ENCODE peak calls at places on chromosome 1, in seven cellular contexts. F is fibroblast of lung, P is heart right ventricle, G is PC-3, X is hepatocyte, L is esophagus squamous epithelium, Y is A549. K is an unnamed sample.

GRCh38 chr1:183283286-183283685 is 97.2 kb downstream of the LAMC2 start:
- DNase-seq in F (no peak), P (no peak), G (no peak), X (no peak), L (no peak), Y (no peak), K (no peak)

GRCh38 chr1:206761369-206761768 is 9.2 kb upstream of the IL19 start:
- DNase-seq in F (no peak), P (no peak), G (no peak), X (no peak), L (no peak), Y (no peak), K (no peak)

GRCh38 chr1:34842952-34843371 is 16.6 kb downstream of the SMIM12 start:
- DNase-seq in F (no peak), P (peak), G (no peak), X (no peak), L (no peak), Y (no peak), K (no peak)

GRCh38 chr1:110176299-110176956 is 26.1 kb downstream of the SLC6A17 start:
- DNase-seq in F (no peak), P (peak), G (no peak), X (peak), L (no peak), Y (no peak), K (no peak)

GRCh38 chr1:201307760-201308499 is 24.6 kb downstream of the PKP1 start:
- DNase-seq in F (no peak), P (no peak), G (peak), X (no peak), L (no peak), Y (peak), K (no peak)

GRCh38 chr1:68725353-68725752 is 228.5 kb upstream of the DEPDC1 start:
- DNase-seq in F (peak), P (peak), G (no peak), X (peak), L (no peak), Y (no peak), K (no peak)

GRCh38 chr1:193308438-193308837 is 122.0 kb upstream of the B3GALT2 start:
- DNase-seq in F (peak), P (no peak), G (no peak), X (peak), L (no peak), Y (no peak), K (no peak)

GRCh38 chr1:18764362-18764761 is 95.1 kb downstream of the TAS1R2 start:
- DNase-seq in F (no peak), P (no peak), G (no peak), X (no peak), L (no peak), Y (no peak), K (peak)

GRCh38 chr1:64942648-64943047 is 23.7 kb downstream of the JAK1 start:
- DNase-seq in F (no peak), P (no peak), G (no peak), X (no peak), L (no peak), Y (no peak), K (no peak)

GRCh38 chr1:105436589-105437259 is 1619.8 kb upstream of the PRMT6 start:
- DNase-seq in F (no peak), P (no peak), G (no peak), X (no peak), L (no peak), Y (no peak), K (no peak)

DNA sequence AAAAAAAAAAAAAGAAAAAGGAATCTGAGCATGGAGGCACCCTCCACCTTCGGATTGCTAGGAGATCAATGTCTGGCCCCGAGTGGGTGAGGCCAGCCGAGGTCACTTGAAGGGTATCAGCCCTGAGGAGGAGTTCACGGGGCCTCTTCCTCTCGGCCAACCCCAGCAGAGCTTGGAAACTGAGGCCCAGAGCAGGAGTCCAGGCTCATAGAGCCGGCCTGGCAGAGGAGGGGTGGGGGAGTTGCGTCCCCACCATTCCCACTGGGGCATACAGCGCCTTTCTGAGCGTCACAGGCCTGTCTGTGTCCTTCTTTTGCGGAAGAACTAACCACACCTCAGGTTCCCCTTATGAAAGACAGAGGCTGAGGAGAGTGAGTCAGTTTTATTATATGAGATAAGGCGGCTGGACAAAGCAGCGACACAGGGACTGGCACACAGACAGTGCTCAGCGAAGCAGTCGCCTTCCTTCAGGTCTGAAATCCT is 17.1 kb upstream of the EPHA2 start:
- DNase-seq in F (peak), P (no peak), G (peak), X (peak), L (no peak), Y (no peak), K (no peak)
- H3K27ac ChIP-seq in F (peak), P (no peak), G (peak), X (peak), L (peak), Y (peak), K (no peak)

GRCh38 chr1:168726719-168727118 is 2.3 kb downstream of the DPT start:
- DNase-seq in F (no peak), P (no peak), G (no peak), X (no peak), L (no peak), Y (no peak), K (no peak)
- H3K27ac ChIP-seq in F (no peak), P (peak), G (no peak), X (no peak), L (peak), Y (no peak), K (no peak)

DNA sequence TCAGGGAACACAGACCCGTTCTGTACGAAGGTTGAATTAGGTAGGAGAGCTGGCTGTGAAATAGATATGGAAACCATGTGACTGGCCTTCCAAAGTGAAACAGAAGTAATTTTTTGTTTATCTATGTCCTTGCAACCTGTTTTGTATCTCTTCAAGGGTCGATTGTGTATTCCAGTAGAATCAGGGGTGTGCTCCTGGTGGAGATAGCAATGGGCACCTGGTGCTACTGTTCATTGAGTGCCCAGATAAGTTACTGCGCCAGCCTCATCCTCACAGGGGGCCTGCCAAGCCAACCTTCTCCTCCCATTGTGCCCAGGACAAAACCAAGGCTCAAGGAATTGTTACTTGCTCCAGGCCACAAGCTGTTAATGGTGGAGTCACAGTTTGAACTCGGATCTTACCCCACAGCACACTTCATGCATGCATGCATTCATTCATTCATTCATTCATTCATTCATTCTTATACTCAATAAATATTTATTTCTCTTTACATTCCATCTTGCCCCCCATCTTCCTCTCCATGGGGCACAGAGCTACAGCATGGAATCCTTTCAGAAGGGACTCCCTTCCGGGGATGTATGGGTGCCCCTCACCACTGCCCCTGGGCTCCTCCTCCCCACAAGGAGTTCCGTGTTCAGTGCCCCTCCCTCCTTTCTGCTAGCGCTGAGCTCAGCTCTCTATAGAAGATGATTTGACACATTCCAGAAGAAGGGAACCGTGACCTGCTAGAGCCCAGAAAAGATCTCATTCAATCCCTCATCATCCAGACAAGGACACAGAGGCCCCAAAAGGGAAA is 24.0 kb downstream of the ADORA1 start:
- DNase-seq in F (no peak), P (no peak), G (no peak), X (no peak), L (no peak), Y (no peak), K (no peak)
- H3K27ac ChIP-seq in F (no peak), P (no peak), G (peak), X (peak), L (no peak), Y (no peak), K (peak)

DNA sequence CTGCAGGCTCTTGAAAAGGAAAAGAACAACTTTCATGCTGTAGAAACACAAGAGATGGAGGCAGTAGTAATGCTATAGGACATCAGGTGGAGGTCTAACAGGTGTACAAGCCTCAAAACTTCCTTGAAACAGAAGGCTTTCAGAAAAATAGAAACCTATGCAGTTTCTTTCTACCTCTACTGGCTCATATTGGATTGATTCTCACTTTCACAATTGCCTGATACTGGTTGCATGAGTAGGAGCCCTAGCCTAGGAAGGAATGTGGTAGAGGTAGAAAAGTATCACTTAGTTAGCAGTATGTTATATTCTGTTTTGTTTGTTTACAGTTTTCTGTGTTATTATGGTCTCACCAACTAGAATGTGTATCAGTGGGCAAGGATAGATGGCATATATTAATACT is 175.4 kb upstream of the GORAB start:
- DNase-seq in F (no peak), P (no peak), G (no peak), X (no peak), L (no peak), Y (no peak), K (no peak)
- H3K27ac ChIP-seq in F (no peak), P (no peak), G (no peak), X (no peak), L (no peak), Y (no peak), K (no peak)

GRCh38 chr1:28505406-28506187 is at the start of gene RCC1:
- DNase-seq in F (peak), P (peak), G (peak), X (peak), L (peak), Y (peak), K (peak)

GRCh38 chr1:28508435-28508754 is 2.6 kb downstream of the RCC1 start:
- DNase-seq in F (no peak), P (no peak), G (no peak), X (no peak), L (no peak), Y (no peak), K (no peak)

GRCh38 chr1:28507646-28508434 is 2.0 kb downstream of the RCC1 start:
- DNase-seq in F (no peak), P (no peak), G (no peak), X (no peak), L (no peak), Y (no peak), K (no peak)

GRCh38 chr1:28507247-28507645 is 1.4 kb downstream of the RCC1 start:
- DNase-seq in F (no peak), P (no peak), G (no peak), X (no peak), L (no peak), Y (no peak), K (peak)

DNA sequence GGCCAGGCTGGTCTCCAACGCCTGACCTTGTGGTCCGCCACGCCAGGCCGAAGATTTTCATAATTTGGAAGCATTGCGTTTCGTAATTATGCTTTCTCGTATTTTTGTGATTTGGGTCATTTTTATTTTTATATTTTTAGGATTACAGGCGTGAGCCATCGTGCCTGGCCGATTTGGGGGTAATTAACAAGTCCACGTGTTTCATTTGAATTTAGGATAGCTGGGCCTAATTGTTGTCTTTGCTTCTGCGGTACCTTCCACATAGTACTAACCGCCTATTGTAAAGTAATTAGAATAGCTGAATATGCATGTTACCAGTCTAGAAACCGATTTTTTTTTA is 1.0 kb downstream of the RCC1 start:
- DNase-seq in F (no peak), P (no peak), G (no peak), X (no peak), L (no peak), Y (no peak), K (no peak)
- H3K27ac ChIP-seq in F (peak), P (peak), G (peak), X (peak), L (peak), Y (peak), K (no peak)

DNA sequence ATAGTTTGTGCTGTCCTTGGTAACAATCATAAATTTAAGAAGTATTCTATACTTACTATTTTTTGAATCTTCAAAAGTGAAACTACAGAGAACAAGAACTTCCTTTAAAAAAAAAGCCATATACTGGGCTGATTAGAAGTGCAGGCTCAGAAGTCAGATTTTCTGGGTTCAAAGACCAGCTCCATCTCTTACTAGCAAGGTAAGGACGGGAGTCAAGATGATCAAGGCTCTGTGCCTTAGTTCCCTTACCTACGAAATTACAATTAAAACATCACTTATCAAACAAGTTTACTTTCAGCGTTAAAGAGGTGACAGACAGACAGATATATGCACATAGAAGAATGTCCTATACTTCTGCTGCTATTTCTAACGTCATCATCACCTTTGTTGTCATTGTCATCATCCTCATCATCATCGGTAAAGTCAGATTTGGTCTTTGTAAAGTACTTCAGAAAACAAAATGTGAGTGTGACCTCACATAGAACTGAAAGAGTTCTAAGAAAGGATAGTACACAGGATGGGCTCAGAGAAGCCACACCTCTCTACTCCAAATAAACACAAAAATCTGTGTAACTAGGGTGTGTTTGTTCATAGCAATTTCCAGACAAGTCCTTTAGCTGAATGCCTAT is 178.7 kb downstream of the VAV3 start:
- DNase-seq in F (no peak), P (no peak), G (no peak), X (no peak), L (no peak), Y (no peak), K (no peak)
- H3K27ac ChIP-seq in F (no peak), P (no peak), G (no peak), X (no peak), L (no peak), Y (no peak), K (no peak)

K was measured in caudate nucleus.